ENCODE peak calls at places on chromosomes 5 and 9, in ten cellular contexts. O, X, A, E, C, F, W, J, I and Q are unnamed samples.
A peak's percentile ranks its signal among the peaks of the same experiment; 100 is the strongest.

GRCh38 chr9:105431413-105432246 is 16.2 kb upstream of the FSD1L start:
- ATAC-seq in O (no peak), X (no peak), A (no peak), E (no peak), C (no peak), F (peak; percentile 79), W (no peak), J (no peak), I (no peak), Q (no peak)

GRCh38 chr5:55377810-55378209 is 70.0 kb downstream of the MTREX start:
- ATAC-seq in O (no peak), X (no peak), A (peak; percentile 70), E (no peak), C (peak; percentile 43), F (no peak), W (no peak), J (no peak), I (no peak), Q (peak; percentile 63)

GRCh38 chr5:43432486-43433365 is 20.5 kb upstream of the CCL28 start:
- ATAC-seq in O (no peak), X (peak; percentile 85), A (peak; percentile 72), E (peak; percentile 86), C (no peak), F (peak; percentile 91), W (peak; percentile 89), J (peak; percentile 91), I (peak; percentile 96), Q (no peak)

GRCh38 chr5:167945542-167946384 is 345.7 kb upstream of the WWC1 start:
- ATAC-seq in O (no peak), X (peak; percentile 64), A (peak; percentile 80), E (no peak), C (no peak), F (peak; percentile 80), W (peak; percentile 34), J (no peak), I (no peak), Q (no peak)

GRCh38 chr5:157197088-157197487 is 16.4 kb downstream of the ITK start:
- ATAC-seq in O (peak; percentile 27), X (no peak), A (no peak), E (no peak), C (peak; percentile 37), F (no peak), W (no peak), J (no peak), I (no peak), Q (no peak)

GRCh38 chr9:93826905-93827544 is 128.1 kb downstream of the BARX1 start:
- ATAC-seq in O (peak; percentile 34), X (no peak), A (no peak), E (peak; percentile 15), C (no peak), F (no peak), W (no peak), J (peak; percentile 8), I (peak; percentile 43), Q (no peak)

GRCh38 chr5:54281933-54282332 is 28.4 kb downstream of the ARL15 start:
- ATAC-seq in O (no peak), X (no peak), A (no peak), E (no peak), C (no peak), F (no peak), W (no peak), J (no peak), I (no peak), Q (no peak)

GRCh38 chr9:22111871-22112247 is 102.8 kb upstream of the CDKN2B start:
- ATAC-seq in O (no peak), X (no peak), A (no peak), E (no peak), C (no peak), F (no peak), W (no peak), J (no peak), I (no peak), Q (no peak)

GRCh38 chr5:65933295-65933694 is 6.9 kb downstream of the ERBIN start:
- ATAC-seq in O (peak; percentile 57), X (no peak), A (no peak), E (no peak), C (no peak), F (no peak), W (no peak), J (no peak), I (peak; percentile 46), Q (no peak)